ENCODE peak calls at places on chromosomes 5 and 9, in six cellular contexts. V is psoas muscle, C is pancreas, U is nephron progenitor cell, S is osteocyte, T is progenitor cell of endocrine pancreas. M is an unnamed sample.

GRCh38 chr5:120240716-120241115 is 223.4 kb upstream of the PRR16 start:
- DNase-seq in V (no peak), C (no peak), U (no peak), S (no peak), T (no peak), M (no peak)

GRCh38 chr5:151239237-151239861 is 13.6 kb upstream of the GM2A start:
- DNase-seq in V (peak), C (peak), U (peak), S (no peak), T (peak), M (no peak)

GRCh38 chr5:66960373-66961137 is 236.0 kb downstream of the CD180 start:
- DNase-seq in V (no peak), C (no peak), U (no peak), S (no peak), T (no peak), M (no peak)

GRCh38 chr9:5112109-5112592 is 73.3 kb downstream of the INSL6 start:
- DNase-seq in V (peak), C (no peak), U (no peak), S (peak), T (no peak), M (no peak)

GRCh38 chr9:98747476-98747875 is 38.7 kb upstream of the GABBR2 start:
- DNase-seq in V (no peak), C (no peak), U (no peak), S (no peak), T (no peak), M (no peak)

GRCh38 chr5:178314961-178315820 is 82.6 kb upstream of the PHYKPL start:
- DNase-seq in V (peak), C (no peak), U (no peak), S (no peak), T (no peak), M (no peak)

GRCh38 chr9:121638399-121638798 is 13.0 kb upstream of the DAB2IP start:
- DNase-seq in V (no peak), C (no peak), U (no peak), S (no peak), T (no peak), M (no peak)

GRCh38 chr5:178120661-178121357 is 7.5 kb downstream of the N4BP3 start:
- DNase-seq in V (peak), C (peak), U (peak), S (no peak), T (peak), M (no peak)

GRCh38 chr5:138725153-138725884 is 27.9 kb upstream of the CTNNA1 start:
- DNase-seq in V (peak), C (peak), U (peak), S (no peak), T (peak), M (peak)

GRCh38 chr5:151660616-151661015 is 26.1 kb downstream of the SPARC start:
- DNase-seq in V (no peak), C (no peak), U (no peak), S (no peak), T (no peak), M (no peak)

GRCh38 chr5:169052207-169052606 is 248.7 kb downstream of the SLIT3 start:
- DNase-seq in V (no peak), C (no peak), U (no peak), S (no peak), T (no peak), M (no peak)

GRCh38 chr5:123819818-123820217 is 307.8 kb downstream of the CSNK1G3 start:
- DNase-seq in V (no peak), C (no peak), U (no peak), S (no peak), T (no peak), M (no peak)

GRCh38 chr9:90975666-90976538 is 174.3 kb downstream of the SYK start:
- DNase-seq in V (no peak), C (no peak), U (no peak), S (no peak), T (no peak), M (peak)

GRCh38 chr9:16417101-16417500 is 453.4 kb downstream of the BNC2 start:
- DNase-seq in V (no peak), C (no peak), U (no peak), S (no peak), T (no peak), M (no peak)

GRCh38 chr5:69335341-69335975 is 2.9 kb upstream of the CCDC125 start:
- DNase-seq in V (no peak), C (no peak), U (no peak), S (no peak), T (no peak), M (no peak)

GRCh38 chr9:106892632-106893031 is 29.7 kb downstream of the ZNF462 start:
- DNase-seq in V (peak), C (peak), U (peak), S (peak), T (no peak), M (no peak)

GRCh38 chr9:109258619-109259321 is 62.1 kb downstream of the EPB41L4B start:
- DNase-seq in V (no peak), C (peak), U (peak), S (no peak), T (no peak), M (peak)

GRCh38 chr5:96812851-96813250 is 5.1 kb upstream of the ERAP1 start:
- DNase-seq in V (no peak), C (no peak), U (no peak), S (no peak), T (no peak), M (no peak)

GRCh38 chr9:129317179-129318011 is 139.3 kb upstream of the IER5L start:
- DNase-seq in V (peak), C (peak), U (no peak), S (peak), T (no peak), M (peak)

GRCh38 chr5:10975915-10976314 is 214.9 kb upstream of the DAP start:
- DNase-seq in V (no peak), C (no peak), U (no peak), S (no peak), T (no peak), M (no peak)

GRCh38 chr9:90821697-90822096 is 20.1 kb downstream of the SYK start:
- DNase-seq in V (no peak), C (no peak), U (no peak), S (no peak), T (no peak), M (no peak)

GRCh38 chr5:133870661-133871060 is 97.8 kb downstream of the C5orf15 start:
- DNase-seq in V (peak), C (no peak), U (no peak), S (no peak), T (no peak), M (no peak)

GRCh38 chr5:179906795-179907569 is 715 bp downstream of the TBC1D9B start:
- DNase-seq in V (peak), C (peak), U (no peak), S (no peak), T (peak), M (no peak)

GRCh38 chr5:31193591-31194457 is at the start of gene CDH6:
- DNase-seq in V (no peak), C (no peak), U (peak), S (peak), T (peak), M (no peak)

GRCh38 chr9:111928342-111928720 is 31.7 kb downstream of the UGCG start:
- DNase-seq in V (no peak), C (no peak), U (no peak), S (no peak), T (no peak), M (no peak)

GRCh38 chr5:110165366-110165765 is 475.6 kb downstream of the MAN2A1 start:
- DNase-seq in V (no peak), C (no peak), U (no peak), S (no peak), T (no peak), M (no peak)

GRCh38 chr9:122807271-122807900 is 7.5 kb downstream of the OR1K1 start:
- DNase-seq in V (no peak), C (no peak), U (no peak), S (no peak), T (no peak), M (no peak)

GRCh38 chr5:176545737-176546509 is 3.2 kb upstream of the CDHR2 start:
- DNase-seq in V (no peak), C (no peak), U (no peak), S (no peak), T (no peak), M (no peak)

GRCh38 chr9:85212887-85213286 is 528.9 kb downstream of the AGTPBP1 start:
- DNase-seq in V (no peak), C (no peak), U (no peak), S (no peak), T (no peak), M (no peak)

GRCh38 chr9:135606885-135607259 is 32.5 kb downstream of the GLT6D1 start:
- DNase-seq in V (no peak), C (no peak), U (no peak), S (no peak), T (no peak), M (peak)

GRCh38 chr9:34496149-34496712 is 26.6 kb downstream of the ENHO start:
- DNase-seq in V (no peak), C (no peak), U (no peak), S (no peak), T (no peak), M (no peak)

GRCh38 chr5:94433393-94434149 is 184.8 kb downstream of the KIAA0825 start:
- DNase-seq in V (no peak), C (peak), U (no peak), S (no peak), T (no peak), M (no peak)

GRCh38 chr5:150531686-150532085 is 23.8 kb downstream of the NDST1 start:
- DNase-seq in V (no peak), C (no peak), U (no peak), S (no peak), T (no peak), M (no peak)

GRCh38 chr5:39206630-39207319 is 12.6 kb downstream of the FYB1 start:
- DNase-seq in V (no peak), C (no peak), U (no peak), S (no peak), T (no peak), M (no peak)

GRCh38 chr5:133344266-133344665 is 268.1 kb downstream of the FSTL4 start:
- DNase-seq in V (no peak), C (no peak), U (no peak), S (no peak), T (no peak), M (no peak)

GRCh38 chr9:132547976-132548730 is 34.3 kb upstream of the BARHL1 start:
- DNase-seq in V (peak), C (no peak), U (no peak), S (no peak), T (no peak), M (no peak)

DNA sequence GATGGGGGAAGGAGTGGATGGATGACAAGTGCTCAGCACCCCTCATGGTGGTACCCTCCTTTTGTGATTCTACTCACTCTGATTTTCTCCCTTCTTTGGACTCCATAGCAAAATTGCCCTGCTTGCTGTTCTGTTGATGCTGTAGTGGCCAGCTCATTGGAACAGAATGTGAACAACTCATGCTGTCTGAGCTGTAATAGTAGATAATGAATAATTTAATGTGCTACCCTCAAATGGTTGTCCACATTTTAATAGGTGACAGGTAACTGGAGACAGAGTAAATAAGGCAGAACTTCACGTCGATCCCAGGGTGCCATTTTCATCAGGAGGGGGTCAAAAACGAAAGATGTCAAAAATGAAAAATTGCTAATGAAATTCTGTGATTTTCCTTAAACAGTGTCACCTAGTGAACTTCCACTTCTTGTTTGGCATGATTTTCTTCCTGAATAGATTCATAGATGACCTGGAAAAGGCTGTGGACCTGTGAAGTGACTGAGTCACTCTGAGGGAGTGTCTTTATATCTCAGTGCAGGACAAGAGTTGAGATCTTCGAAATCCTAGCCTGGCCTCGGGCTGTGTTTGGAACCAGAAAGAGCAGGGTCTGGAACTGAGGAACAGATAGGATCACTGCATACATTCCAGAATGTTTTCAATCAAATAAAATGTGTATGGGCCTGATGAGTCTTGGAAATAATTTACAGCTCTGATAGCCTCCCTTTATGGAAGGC is 270.2 kb downstream of the PSAT1 start:
- DNase-seq in V (no peak), C (no peak), U (no peak), S (no peak), T (no peak), M (no peak)
- TF ChIP-seq CTCF in V (no peak), C (no peak), U (no peak), S (no peak), T (no peak), M (no peak)

GRCh38 chr5:134917070-134917831 is 12.3 kb downstream of the PCBD2 start:
- DNase-seq in V (no peak), C (no peak), U (no peak), S (no peak), T (no peak), M (no peak)
- TF ChIP-seq CTCF in V (no peak), C (no peak), U (peak), S (peak), T (peak), M (peak)

GRCh38 chr9:127955294-127956015 is 17.8 kb upstream of the DPM2 start:
- DNase-seq in V (peak), C (peak), U (no peak), S (no peak), T (no peak), M (no peak)
- TF ChIP-seq CTCF in V (peak), C (peak), U (peak), S (peak), T (peak), M (peak)

GRCh38 chr5:167582263-167582662 is 709.2 kb upstream of the WWC1 start:
- DNase-seq in V (no peak), C (no peak), U (no peak), S (no peak), T (no peak), M (no peak)
- TF ChIP-seq CTCF in V (no peak), C (no peak), U (no peak), S (peak), T (no peak), M (no peak)

GRCh38 chr9:127452481-127453092 is 1.3 kb downstream of the LRSAM1 start:
- DNase-seq in V (peak), C (peak), U (no peak), S (no peak), T (no peak), M (no peak)
- TF ChIP-seq CTCF in V (no peak), C (no peak), U (no peak), S (no peak), T (no peak), M (no peak)

DNA sequence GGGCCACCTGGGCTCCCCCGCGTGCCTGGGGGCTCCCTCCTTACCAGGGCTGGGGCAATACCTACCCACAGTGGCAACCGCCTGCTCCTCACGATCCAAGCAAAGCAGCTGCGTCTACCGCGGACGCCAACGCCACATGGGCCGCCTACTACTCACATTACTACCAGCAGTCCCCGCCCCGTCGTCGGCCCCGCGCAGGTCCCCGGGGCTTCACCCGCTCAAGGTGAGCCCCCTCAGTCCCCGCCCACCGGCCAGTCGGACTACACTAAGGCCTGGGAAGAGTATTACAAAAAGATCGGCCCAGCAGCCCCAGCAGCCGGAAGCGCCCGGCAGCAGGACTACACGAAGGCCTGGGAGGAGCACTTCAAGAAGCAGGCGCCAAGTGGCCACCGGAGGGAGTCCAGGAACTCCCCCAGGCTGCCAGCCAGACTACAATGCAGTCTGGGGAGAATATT is 106.0 kb upstream of the MTAP start:
- DNase-seq in V (peak), C (no peak), U (no peak), S (no peak), T (no peak), M (no peak)
- TF ChIP-seq CTCF in V (no peak), C (no peak), U (no peak), S (no peak), T (no peak), M (no peak)

DNA sequence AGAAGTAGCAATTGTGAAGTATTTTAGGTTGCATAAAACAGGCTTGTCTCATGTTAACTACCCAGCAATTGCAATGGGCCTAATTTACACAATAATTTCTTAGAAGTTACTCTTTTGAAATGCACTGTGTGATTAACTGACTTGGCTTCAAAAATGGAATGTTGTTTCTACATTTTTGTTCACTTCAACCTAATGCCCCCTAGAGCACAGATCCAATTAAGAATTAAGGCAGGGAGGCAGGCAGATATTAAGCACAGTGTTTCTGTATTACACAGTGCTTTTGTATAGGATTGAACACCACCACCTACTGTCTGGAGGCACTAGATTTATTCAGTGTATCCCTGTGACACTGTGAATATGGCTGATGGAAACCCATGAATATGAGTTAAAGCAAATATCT is 302.1 kb downstream of the FBXL17 start:
- DNase-seq in V (no peak), C (no peak), U (no peak), S (no peak), T (no peak), M (no peak)
- TF ChIP-seq CTCF in V (no peak), C (no peak), U (no peak), S (no peak), T (no peak), M (no peak)

GRCh38 chr5:41722359-41722950 is 147.8 kb downstream of the OXCT1 start:
- DNase-seq in V (no peak), C (no peak), U (no peak), S (no peak), T (no peak), M (no peak)
- TF ChIP-seq CTCF in V (no peak), C (no peak), U (no peak), S (peak), T (no peak), M (no peak)

M was measured in type B pancreatic cell.